ENCODE peak calls at places on chromosomes 13 and 19, in four cellular contexts. S is Panc1, L is AG04450, I is GM12865. Z is an unnamed sample.
A peak's percentile ranks its signal among the peaks of the same experiment; 100 is the strongest.

GRCh38 chr13:64551755-64552154 is 2678.4 kb downstream of the PCDH9 start:
- DNase-seq in L (peak; percentile 57), S (no peak), I (no peak), Z (no peak)

GRCh38 chr13:30718661-30719520 is 16.5 kb upstream of the ALOX5AP start:
- DNase-seq in S (peak; percentile 80), I (no peak), L (peak; percentile 74), Z (no peak)

GRCh38 chr13:70568571-70568970 is 460.3 kb upstream of the KLHL1 start:
- DNase-seq in I (peak; percentile 54), S (peak; percentile 27), L (no peak), Z (peak; percentile 27)

GRCh38 chr13:43303040-43303729 is 279.8 kb downstream of the DNAJC15 start:
- DNase-seq in L (no peak), I (peak; percentile 69), S (no peak), Z (peak; percentile 59)

GRCh38 chr19:27794444-27795042 is 1418.4 kb downstream of the UQCRFS1 start:
- DNase-seq in L (no peak), S (no peak), I (peak; percentile 29), Z (no peak)

GRCh38 chr19:54439174-54439851 is 9.7 kb upstream of the LENG8 start:
- DNase-seq in S (no peak), L (no peak), I (no peak), Z (no peak)

GRCh38 chr13:33348366-33348765 is 62.8 kb upstream of the STARD13 start:
- DNase-seq in I (no peak), S (no peak), L (peak; percentile 65), Z (no peak)

GRCh38 chr13:41520016-41520698 is 62.8 kb downstream of the RGCC start:
- DNase-seq in L (no peak), I (no peak), S (no peak), Z (no peak)

GRCh38 chr13:40207110-40207478 is 459.3 kb downstream of the FOXO1 start:
- DNase-seq in S (no peak), L (no peak), I (peak; percentile 79), Z (no peak)

GRCh38 chr13:20157387-20157786 is 3.5 kb downstream of the GJA3 start:
- DNase-seq in S (no peak), I (no peak), L (no peak), Z (no peak)

GRCh38 chr13:42720116-42720857 is 61.1 kb upstream of the FAM216B start:
- DNase-seq in L (peak; percentile 91), I (peak; percentile 58), S (peak; percentile 22), Z (no peak)

GRCh38 chr19:3862826-3863500 is 5.9 kb downstream of the ZFR2 start:
- DNase-seq in L (no peak), I (no peak), S (no peak), Z (no peak)

GRCh38 chr13:39684531-39685137 is 29.2 kb downstream of the COG6 start:
- DNase-seq in I (peak; percentile 36), S (no peak), L (no peak), Z (no peak)

GRCh38 chr13:80547885-80548284 is 207.0 kb upstream of the SPRY2 start:
- DNase-seq in S (no peak), L (no peak), I (no peak), Z (no peak)

GRCh38 chr13:114134111-114134943 is 1.9 kb upstream of the RASA3 start:
- DNase-seq in I (peak; percentile 63), S (no peak), L (no peak), Z (no peak)

GRCh38 chr13:81540777-81541176 is 1199.9 kb upstream of the SPRY2 start:
- DNase-seq in I (no peak), S (no peak), L (no peak), Z (no peak)

GRCh38 chr19:2273356-2274184 is 8.4 kb downstream of the PEAK3 start:
- DNase-seq in L (no peak), I (peak; percentile 97), S (no peak), Z (no peak)

GRCh38 chr19:2274937-2275535 is 6.9 kb downstream of the PEAK3 start:
- DNase-seq in L (no peak), S (no peak), I (peak; percentile 71), Z (no peak)

GRCh38 chr19:2276429-2276989 is 5.5 kb downstream of the PEAK3 start:
- DNase-seq in S (no peak), I (no peak), L (no peak), Z (no peak)

GRCh38 chr19:2275588-2276428 is 6.2 kb downstream of the PEAK3 start:
- DNase-seq in S (no peak), I (no peak), L (no peak), Z (no peak)

DNA sequence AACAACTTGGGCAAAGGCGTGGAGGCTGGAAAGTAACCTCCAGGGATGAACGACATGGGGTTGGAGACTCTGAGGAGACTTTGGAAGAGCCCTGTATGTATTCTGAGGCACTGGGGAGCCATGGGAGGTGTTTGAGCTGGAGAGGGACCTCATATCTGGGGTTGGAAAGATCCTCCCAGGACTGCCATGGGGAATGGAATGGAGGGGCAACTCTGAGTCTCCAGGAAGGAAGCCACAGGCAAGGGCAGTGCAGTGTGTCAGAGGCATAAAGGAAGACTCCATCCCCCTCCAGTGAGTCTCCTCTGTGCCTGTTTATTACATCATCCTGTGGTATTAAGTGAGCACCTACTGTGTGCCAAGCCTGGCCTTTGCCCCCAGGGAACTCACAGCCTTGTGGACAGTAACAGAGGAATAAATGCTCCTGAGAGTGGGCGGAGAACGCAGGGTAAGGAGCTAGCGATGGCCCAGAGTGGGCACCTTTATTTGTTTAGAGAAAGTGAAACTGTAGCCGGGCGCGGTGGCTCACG is 7.7 kb downstream of the PEAK3 start:
- DNase-seq in I (no peak), L (no peak), S (no peak), Z (no peak)
- H3K4me3 ChIP-seq in I (no peak overlapping the region), L (peak overlapping the region; percentile 42), S (peak overlapping the region; percentile 71), Z (peak overlapping the region; percentile 32)

DNA sequence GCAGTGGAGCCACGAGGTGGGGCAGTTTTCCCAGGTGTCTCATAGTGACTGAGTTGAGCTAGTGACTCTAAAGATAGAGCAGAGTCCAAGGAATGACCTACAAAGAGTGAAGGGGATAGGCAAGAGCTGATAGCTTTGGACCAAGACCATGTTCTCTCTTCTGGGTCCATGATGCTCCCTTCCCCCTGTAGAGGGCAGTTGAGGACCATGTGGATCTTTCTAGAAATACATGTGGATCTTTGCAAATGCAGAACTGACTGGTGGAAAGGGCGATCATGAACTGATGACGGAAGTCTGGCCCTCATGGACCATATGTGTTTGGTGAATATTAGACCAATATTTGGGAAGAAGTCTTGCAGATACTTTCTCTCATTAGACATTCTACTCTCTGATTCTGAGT is 6.9 kb downstream of the PSG1 start:
- DNase-seq in I (no peak), S (no peak), L (no peak), Z (no peak)
- TF ChIP-seq CTCF in I (no peak), S (no peak), L (no peak), Z (no peak)

GRCh38 chr19:6500837-6501739 is 1.0 kb downstream of the TUBB4A start:
- DNase-seq in S (no peak), I (no peak), L (no peak), Z (no peak)
- H3K4me3 ChIP-seq in S (no peak overlapping the region), I (no peak overlapping the region), L (no peak overlapping the region), Z (peak overlapping the region; percentile 57)

GRCh38 chr13:60369242-60369641 is 27.8 kb upstream of the TDRD3 start:
- DNase-seq in I (no peak), L (no peak), S (no peak), Z (no peak)
- TF ChIP-seq CTCF in I (no peak), L (peak; percentile 43), S (peak; percentile 24), Z (peak; percentile 37)

GRCh38 chr13:28533441-28534166 is 38.7 kb upstream of the FLT1 start:
- DNase-seq in I (no peak), L (no peak), S (no peak), Z (no peak)
- H3K4me3 ChIP-seq in I (no peak overlapping the region), L (no peak overlapping the region), S (no peak overlapping the region), Z (no peak overlapping the region)

DNA sequence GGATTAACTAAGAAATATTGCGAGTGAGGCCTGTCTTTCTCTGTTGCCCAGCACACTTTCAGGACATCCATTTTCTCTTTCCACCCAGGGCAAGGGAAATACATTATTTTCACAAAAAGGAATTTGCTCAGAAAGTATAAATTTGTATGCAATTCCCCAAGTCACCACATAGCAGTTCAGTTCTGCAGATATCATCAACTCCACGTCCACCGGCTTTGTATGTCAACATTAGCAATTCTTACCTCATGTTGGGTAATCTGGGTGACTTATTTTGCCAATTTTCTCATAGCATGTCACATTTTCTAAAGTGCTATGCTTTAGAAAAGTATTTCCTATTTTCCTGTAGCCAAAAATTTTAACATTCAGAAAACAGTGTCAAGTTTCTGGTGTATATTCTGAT is 501.8 kb downstream of the EFNB2 start:
- DNase-seq in L (peak; percentile 15), S (no peak), I (no peak), Z (no peak)
- TF ChIP-seq CTCF in L (peak; percentile 54), S (no peak), I (peak; percentile 0), Z (no peak)

DNA sequence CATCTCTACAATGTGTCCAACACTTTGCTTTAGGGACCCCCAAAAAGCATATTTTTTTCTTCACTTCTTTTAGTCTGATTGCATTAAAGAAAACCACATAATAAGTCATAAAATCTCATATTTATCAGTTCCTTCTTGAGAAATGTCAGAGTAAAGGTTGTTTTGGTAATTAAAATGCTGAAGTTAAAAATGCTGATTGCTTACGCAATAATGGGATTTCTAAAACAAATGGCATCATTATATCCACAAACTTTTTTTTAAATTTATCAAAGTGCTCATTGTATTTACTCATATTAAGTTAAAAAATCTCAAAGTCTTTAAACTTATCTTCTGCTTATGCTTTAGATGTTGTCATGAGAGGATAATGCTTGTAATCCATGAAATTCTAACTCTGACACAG is 737.2 kb upstream of the ARGLU1 start:
- DNase-seq in S (no peak), I (no peak), L (no peak), Z (no peak)
- H3K4me3 ChIP-seq in S (no peak overlapping the region), I (no peak overlapping the region), L (no peak overlapping the region), Z (no peak overlapping the region)